ENCODE peak calls at places on chromosome 3, in nine cellular contexts. V, O, Q, E, S, L, R, K and X are unnamed samples.

GRCh38 chr3:113606539-113607218 is 74.3 kb downstream of the SIDT1 start:
- DNase-seq in E (no peak), R (no peak), O (no peak), Q (no peak), L (no peak), S (peak), V (no peak), K (no peak), X (peak)

GRCh38 chr3:186314896-186315295 is 47.1 kb downstream of the DGKG start:
- DNase-seq in V (no peak), E (no peak), L (no peak), R (no peak), Q (no peak), S (no peak), K (no peak), O (no peak), X (no peak)

GRCh38 chr3:187136936-187137335 is 2.4 kb downstream of the RPL39L start:
- DNase-seq in K (no peak), S (no peak), Q (no peak), E (no peak), L (no peak), V (no peak), O (no peak), R (no peak), X (no peak)

GRCh38 chr3:51031666-51032065 is 353.4 kb upstream of the MANF start:
- DNase-seq in O (no peak), Q (no peak), R (no peak), L (no peak), S (no peak), E (no peak), K (no peak), V (no peak), X (no peak)

GRCh38 chr3:128969993-128970740 is 23.7 kb downstream of the CFAP92 start:
- DNase-seq in K (peak), R (no peak), E (peak), S (peak), O (peak), V (no peak), Q (peak), L (peak), X (peak)

GRCh38 chr3:11211531-11212300 is 57.4 kb downstream of the HRH1 start:
- DNase-seq in Q (no peak), E (no peak), K (no peak), V (no peak), L (no peak), S (no peak), O (peak), R (peak), X (no peak)

GRCh38 chr3:85631070-85631469 is 672.3 kb downstream of the CADM2 start:
- DNase-seq in O (no peak), E (no peak), V (no peak), R (no peak), K (no peak), Q (no peak), L (no peak), S (no peak), X (no peak)

GRCh38 chr3:12198301-12198700 is 39.6 kb upstream of the TIMP4 start:
- DNase-seq in S (no peak), V (no peak), O (no peak), Q (no peak), R (no peak), L (peak), E (no peak), K (no peak), X (no peak)

GRCh38 chr3:187807086-187807862 is 62.0 kb upstream of the BCL6 start:
- DNase-seq in O (no peak), L (no peak), Q (no peak), R (no peak), E (no peak), S (no peak), K (no peak), V (no peak), X (no peak)

GRCh38 chr3:8729479-8729878 is 4.1 kb upstream of the CAV3 start:
- DNase-seq in L (no peak), S (no peak), O (no peak), E (no peak), V (no peak), Q (no peak), K (no peak), R (no peak), X (no peak)

GRCh38 chr3:13654330-13655073 is 105.6 kb downstream of the FBLN2 start:
- DNase-seq in K (no peak), S (no peak), E (no peak), R (no peak), V (no peak), Q (no peak), O (no peak), L (no peak), X (no peak)

GRCh38 chr3:18739098-18739431 is 313.9 kb upstream of the SATB1 start:
- DNase-seq in Q (no peak), K (no peak), V (no peak), E (no peak), L (no peak), R (no peak), S (no peak), O (no peak), X (no peak)

GRCh38 chr3:18744472-18744871 is 319.3 kb upstream of the SATB1 start:
- DNase-seq in S (no peak), L (no peak), Q (no peak), V (no peak), R (no peak), O (no peak), E (no peak), K (no peak), X (no peak)

GRCh38 chr3:18738393-18739097 is 313.4 kb upstream of the SATB1 start:
- DNase-seq in L (no peak), E (no peak), O (no peak), S (no peak), V (no peak), K (no peak), R (no peak), Q (no peak), X (no peak)

GRCh38 chr3:18743761-18744160 is 318.6 kb upstream of the SATB1 start:
- DNase-seq in V (no peak), S (no peak), K (no peak), R (no peak), L (no peak), Q (no peak), O (no peak), E (no peak), X (no peak)

DNA sequence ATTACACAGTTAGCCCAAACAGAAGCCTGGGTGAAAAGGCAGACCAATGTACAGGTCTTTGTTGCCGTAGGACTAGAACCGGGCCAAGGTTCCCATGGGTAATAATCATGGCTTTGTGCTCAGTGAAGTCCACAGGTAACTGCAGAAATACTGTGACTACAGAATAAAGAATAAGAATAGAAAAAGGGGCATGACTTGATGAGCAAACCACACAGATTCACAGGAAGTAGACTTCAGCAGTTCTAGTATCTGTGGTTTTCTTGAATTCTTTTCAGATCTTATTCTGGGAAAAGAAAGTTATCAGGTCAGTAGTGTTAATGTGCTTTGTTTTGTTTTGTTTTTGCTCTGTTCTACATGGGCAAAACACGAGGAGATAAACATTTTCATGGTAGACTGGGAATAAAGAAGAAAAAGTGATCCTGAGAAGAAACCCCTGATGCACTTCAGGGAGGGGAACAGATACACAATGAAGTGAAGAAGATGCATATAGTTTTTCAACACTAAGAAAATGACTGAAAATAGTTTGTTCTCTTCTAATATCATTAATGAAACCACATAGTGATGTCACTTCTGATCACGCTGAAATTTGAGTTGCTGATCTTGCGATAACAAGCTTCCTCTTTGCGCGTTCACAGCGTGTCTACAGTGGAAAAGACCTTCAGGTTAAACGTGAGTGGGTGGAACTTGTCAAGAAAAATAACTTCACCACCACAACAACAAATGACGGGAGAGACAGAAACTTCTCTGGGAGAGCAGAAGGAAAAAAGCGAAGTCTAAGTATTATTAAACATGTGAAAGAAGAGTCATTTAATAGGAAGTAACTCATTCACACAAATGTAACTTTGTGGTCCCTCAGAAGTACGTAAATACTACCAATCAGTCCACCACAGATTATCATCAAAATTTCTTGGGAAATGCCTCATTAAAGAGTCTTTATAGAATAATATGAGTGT is 315.8 kb upstream of the SATB1 start:
- DNase-seq in V (no peak), E (no peak), K (no peak), Q (no peak), L (no peak), O (no peak), S (peak), R (no peak), X (peak)
- H3K27ac ChIP-seq in V (no peak), E (no peak), K (no peak), Q (no peak), L (no peak), O (peak), S (no peak), R (no peak), X (no peak)

GRCh38 chr3:31196881-31197364 is 302.5 kb upstream of the GADL1 start:
- DNase-seq in E (no peak), S (no peak), L (no peak), Q (no peak), O (no peak), V (no peak), K (no peak), R (no peak), X (peak)
- TF ChIP-seq CTCF in E (no peak), S (no peak), L (no peak), Q (no peak), O (no peak), V (no peak), K (no peak), R (no peak), X (no peak)

DNA sequence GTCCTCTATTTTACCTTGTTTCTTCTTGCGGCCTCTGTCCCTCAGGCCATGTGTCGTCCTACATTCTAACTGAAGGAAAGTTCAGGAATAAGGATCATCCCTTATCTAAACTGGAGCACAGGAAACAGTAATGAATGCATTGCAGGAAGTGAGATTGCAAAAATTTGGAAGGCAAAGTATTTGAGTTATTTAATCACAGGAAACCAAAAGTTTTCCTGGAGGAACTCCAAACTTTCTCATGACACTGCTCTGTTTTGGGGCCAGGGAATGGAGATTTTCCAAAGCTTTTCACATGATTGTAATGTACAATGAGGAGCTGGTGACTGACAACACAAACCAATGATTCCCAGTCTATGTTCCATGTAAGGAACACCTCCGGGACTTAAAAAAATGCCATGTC is 57.8 kb upstream of the PLSCR4 start:
- DNase-seq in L (peak), V (no peak), R (no peak), S (no peak), E (no peak), K (no peak), O (no peak), Q (no peak), X (no peak)
- H3K4me3 ChIP-seq in L (no peak), V (no peak), R (no peak), S (no peak), E (no peak), K (no peak), O (no peak), Q (no peak), X (no peak)

DNA sequence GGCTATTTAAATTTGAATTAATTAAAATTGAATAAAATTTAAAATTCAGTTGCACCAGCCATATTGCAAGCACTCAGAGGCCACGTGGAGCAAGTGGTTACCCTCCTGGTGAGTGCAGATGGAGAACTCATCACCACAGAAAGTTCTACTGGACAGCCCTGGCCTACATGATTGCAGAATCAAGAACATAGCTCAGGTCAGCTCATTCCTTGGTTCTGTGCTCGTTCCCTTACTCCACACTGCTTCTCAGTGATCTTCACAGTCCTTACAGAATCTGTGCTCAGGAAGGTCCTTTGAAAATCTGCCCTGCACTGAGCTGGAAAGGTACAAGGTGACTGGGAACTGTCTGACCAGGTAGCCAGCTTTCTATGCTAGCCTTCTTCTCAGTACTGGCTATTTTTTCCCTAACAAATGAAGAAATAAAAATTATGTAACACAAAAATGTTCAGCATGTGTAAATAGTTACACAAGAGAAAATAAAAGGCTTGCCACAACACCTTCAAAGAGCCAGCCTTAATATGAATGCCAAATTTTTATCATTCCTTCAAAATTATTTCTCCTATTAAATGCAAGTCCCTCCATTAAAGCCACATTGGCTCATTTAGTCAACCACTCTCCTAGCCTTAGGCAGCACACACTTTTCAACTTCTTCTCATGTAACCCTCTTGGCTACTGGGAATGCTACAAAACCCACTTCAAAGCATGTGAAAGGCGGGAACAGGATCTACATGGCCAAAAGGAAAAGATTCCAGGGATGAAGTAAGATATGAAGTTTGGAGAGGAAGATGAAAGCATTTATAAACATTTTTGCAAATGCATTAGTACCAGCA is 326.4 kb upstream of the WNT5A start:
- DNase-seq in R (no peak), O (no peak), K (no peak), E (no peak), S (no peak), V (no peak), L (no peak), Q (no peak), X (no peak)
- H3K27ac ChIP-seq in R (no peak), O (no peak), K (no peak), E (no peak), S (no peak), V (no peak), L (no peak), Q (no peak), X (no peak)

GRCh38 chr3:157125101-157125500 is 34.8 kb downstream of the CCNL1 start:
- DNase-seq in Q (no peak), O (no peak), S (no peak), K (no peak), R (no peak), V (no peak), E (no peak), L (no peak), X (no peak)

GRCh38 chr3:157126365-157126764 is 33.6 kb downstream of the CCNL1 start:
- DNase-seq in S (no peak), L (no peak), Q (no peak), K (no peak), O (no peak), R (no peak), V (no peak), E (no peak), X (no peak)

GRCh38 chr3:157121522-157121921 is 38.4 kb downstream of the CCNL1 start:
- DNase-seq in V (no peak), Q (no peak), R (no peak), O (no peak), E (no peak), S (no peak), L (no peak), K (no peak), X (no peak)

GRCh38 chr3:157122116-157122515 is 37.8 kb downstream of the CCNL1 start:
- DNase-seq in O (no peak), R (no peak), V (no peak), L (peak), Q (peak), E (no peak), S (no peak), K (no peak), X (no peak)

DNA sequence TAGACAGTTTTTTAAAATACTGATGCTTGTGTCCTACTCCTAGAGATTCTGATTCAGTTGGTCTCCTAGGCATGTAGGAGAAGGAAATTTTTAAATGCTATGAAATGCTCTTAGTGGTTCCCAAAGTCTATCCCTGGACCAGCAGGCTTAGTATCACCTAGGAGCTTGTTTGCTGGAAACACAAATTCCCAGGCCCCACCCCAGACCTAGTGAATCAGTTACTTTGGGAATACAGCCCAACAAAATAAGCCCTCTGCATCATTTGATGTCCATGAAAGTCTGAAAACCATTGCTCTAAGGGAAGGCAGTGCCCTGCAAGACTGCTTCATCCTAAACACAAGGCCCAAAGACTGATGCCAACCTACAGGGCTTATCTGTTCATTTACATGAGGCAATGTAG is 36.3 kb downstream of the CCNL1 start:
- DNase-seq in O (no peak), Q (no peak), R (no peak), L (no peak), S (no peak), E (no peak), V (no peak), K (no peak), X (no peak)
- TF ChIP-seq CTCF in O (no peak), Q (no peak), R (no peak), L (no peak), S (no peak), E (no peak), V (no peak), K (no peak), X (no peak)

GRCh38 chr3:73625124-73625665 is 454 bp upstream of the PDZRN3 start:
- DNase-seq in V (peak), E (no peak), Q (peak), S (no peak), L (no peak), R (no peak), O (peak), K (no peak), X (peak)
- H3K4me3 ChIP-seq in V (peak), E (no peak), Q (peak), S (no peak), L (peak), R (peak), O (peak), K (no peak), X (peak)

DNA sequence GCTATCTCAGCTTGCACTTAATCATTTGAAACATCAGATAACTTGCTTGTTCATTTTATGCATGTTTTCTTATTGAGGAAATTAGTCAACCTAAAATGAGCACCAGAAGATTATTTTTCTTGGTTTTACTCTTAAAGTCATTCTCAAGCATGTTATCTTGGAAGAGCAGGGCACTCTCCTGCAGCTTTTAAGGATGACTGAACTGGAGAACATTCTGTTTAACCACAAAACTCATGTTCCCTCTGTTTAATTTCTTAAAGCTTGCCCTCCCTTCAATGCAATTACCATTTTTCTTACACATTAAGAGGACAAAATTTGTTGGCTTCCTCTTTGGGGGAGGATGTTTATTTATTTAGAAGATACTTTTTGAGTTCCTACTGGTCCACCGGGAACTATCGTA is 51.9 kb downstream of the CNTN4 start:
- DNase-seq in E (no peak), S (no peak), K (no peak), O (no peak), R (no peak), V (no peak), L (no peak), Q (no peak), X (no peak)
- H3K27ac ChIP-seq in E (no peak), S (no peak), K (no peak), O (no peak), R (no peak), V (no peak), L (no peak), Q (no peak), X (no peak)

DNA sequence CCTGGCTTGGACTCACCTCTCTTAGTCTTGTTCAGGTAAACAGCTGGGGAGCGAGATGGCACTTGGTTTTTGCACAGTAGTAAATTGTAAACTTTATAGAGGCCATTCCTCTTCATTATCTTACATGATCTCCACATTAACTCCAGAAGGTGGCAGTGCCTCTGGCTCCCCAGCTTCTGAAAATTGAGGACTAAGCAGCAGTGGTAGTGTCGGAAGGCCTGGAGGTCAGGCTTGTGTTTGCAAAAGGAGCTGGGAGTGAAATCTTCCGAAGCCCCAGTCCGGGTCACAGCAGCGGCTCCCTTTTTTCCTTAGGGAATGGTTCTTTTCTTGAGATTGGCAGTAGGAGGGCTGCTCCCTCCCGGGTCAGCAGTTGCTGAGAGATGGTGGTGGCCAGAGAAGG is 85.7 kb downstream of the FNDC3B start:
- DNase-seq in K (no peak), E (no peak), V (no peak), Q (no peak), O (no peak), S (no peak), L (no peak), R (no peak), X (no peak)
- TF ChIP-seq CTCF in K (no peak), E (peak), V (no peak), Q (no peak), O (no peak), S (no peak), L (no peak), R (no peak), X (no peak)